ENCODE peak calls at places on chromosomes 4 and X, in ten cellular contexts. A, W, R, F, Y, K, E, V, G and P are unnamed samples.

GRCh38 chr4:55291227-55291629 is 54.8 kb upstream of the SRD5A3 start:
- DNase-seq in R (no peak), E (peak; percentile 76), K (no peak), A (peak; percentile 39), W (peak; percentile 75), V (no peak), Y (no peak), F (no peak), G (no peak), P (peak; percentile 10)

GRCh38 chrX:41759817-41760216 is 35.8 kb downstream of the GPR82 start:
- DNase-seq in V (no peak), Y (peak; percentile 53), G (no peak), W (no peak), R (no peak), A (peak; percentile 19), F (peak; percentile 38), K (peak; percentile 54), E (no peak), P (no peak)

GRCh38 chr4:83851261-83852084 is 315.6 kb downstream of the GPAT3 start:
- DNase-seq in G (no peak), E (no peak), A (peak; percentile 88), K (peak; percentile 37), R (no peak), Y (no peak), W (no peak), V (no peak), F (peak; percentile 5), P (no peak)

GRCh38 chrX:155070663-155070974 is 317 bp downstream of the CMC4 start:
- DNase-seq in W (no peak), A (no peak), G (no peak), R (no peak), F (no peak), V (no peak), K (no peak), Y (no peak), E (no peak), P (no peak)

GRCh38 chr4:6907658-6908191 is 1.9 kb upstream of the TBC1D14 start:
- DNase-seq in K (no peak), A (no peak), V (no peak), Y (no peak), E (no peak), R (no peak), F (peak; percentile 59), G (peak; percentile 81), W (no peak), P (no peak)

GRCh38 chr4:173367285-173367684 is 3.5 kb upstream of the SAP30 start:
- DNase-seq in A (peak; percentile 17), Y (peak; percentile 13), E (no peak), R (no peak), K (peak; percentile 22), V (no peak), F (no peak), W (no peak), G (no peak), P (no peak)

GRCh38 chr4:24795666-24796381 is 451 bp downstream of the SOD3 start:
- DNase-seq in A (no peak), G (no peak), V (no peak), R (no peak), F (peak; percentile 12), W (no peak), E (no peak), Y (no peak), K (no peak), P (no peak)

GRCh38 chrX:37371578-37371981 is 22.4 kb downstream of the PRRG1 start:
- DNase-seq in V (peak; percentile 67), F (no peak), K (peak; percentile 14), W (peak; percentile 27), A (peak; percentile 57), E (peak; percentile 62), Y (no peak), R (no peak), G (no peak), P (no peak)

GRCh38 chr4:111475001-111475400 is 670.3 kb upstream of the FAM241A start:
- DNase-seq in Y (peak; percentile 31), K (peak; percentile 39), R (no peak), W (no peak), E (no peak), A (peak; percentile 28), F (peak; percentile 63), G (peak; percentile 61), V (no peak), P (no peak)

GRCh38 chrX:140510306-140510676 is 5.4 kb upstream of the SOX3 start:
- DNase-seq in R (no peak), W (no peak), A (no peak), E (no peak), K (no peak), V (no peak), F (no peak), Y (no peak), G (no peak), P (no peak)

GRCh38 chrX:140507982-140508305 is 3.1 kb upstream of the SOX3 start:
- DNase-seq in G (no peak), F (peak; percentile 64), R (no peak), K (no peak), W (no peak), A (no peak), V (no peak), Y (peak; percentile 38), E (no peak), P (no peak)

GRCh38 chrX:140509468-140510305 is 4.8 kb upstream of the SOX3 start:
- DNase-seq in R (no peak), F (no peak), K (no peak), V (no peak), E (no peak), G (no peak), A (no peak), Y (no peak), W (no peak), P (no peak)

GRCh38 chrX:140508958-140509357 is 4.1 kb upstream of the SOX3 start:
- DNase-seq in W (no peak), K (no peak), R (no peak), E (no peak), Y (no peak), V (no peak), G (no peak), A (no peak), F (no peak), P (no peak)

GRCh38 chrX:140510895-140511295 is 6.0 kb upstream of the SOX3 start:
- DNase-seq in V (no peak), E (no peak), A (no peak), F (no peak), K (no peak), G (no peak), W (no peak), R (no peak), Y (no peak), P (no peak)
- H3K4me3 ChIP-seq in V (no peak overlapping the region), E (no peak overlapping the region), A (no peak overlapping the region), F (no peak overlapping the region), K (no peak overlapping the region), G (no peak overlapping the region), W (no peak overlapping the region), R (no peak overlapping the region), Y (no peak overlapping the region), P (no peak overlapping the region)

DNA sequence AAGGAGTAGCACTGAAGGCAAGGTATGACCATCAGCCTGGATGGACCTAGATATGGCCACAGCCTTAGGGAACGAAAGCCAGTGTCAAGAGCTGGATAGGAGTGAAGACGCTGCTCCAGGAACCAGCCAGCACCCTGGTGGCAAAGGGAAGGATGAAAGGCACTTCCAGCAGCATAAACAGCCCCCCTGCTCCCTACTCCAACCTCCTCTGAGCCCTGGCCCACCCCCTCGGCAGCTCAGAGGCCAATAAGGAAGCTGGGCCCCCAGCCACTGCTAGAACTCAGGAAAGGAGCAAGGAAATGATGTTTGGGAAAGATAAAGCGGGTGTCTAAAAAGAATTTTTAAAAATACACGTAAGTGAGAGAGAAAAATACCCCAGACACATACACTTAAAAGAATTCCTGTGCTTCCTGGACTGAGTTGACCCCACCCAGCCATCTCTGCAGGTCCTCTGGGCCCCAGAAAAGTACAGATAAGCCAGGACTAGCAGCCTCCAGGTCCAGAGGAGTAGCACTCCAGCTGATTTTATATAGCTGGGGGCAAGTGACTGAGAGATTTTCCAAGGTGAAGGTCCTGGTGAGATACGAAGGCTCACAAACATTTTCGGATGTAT is 170.4 kb downstream of the SHROOM4 start:
- DNase-seq in G (no peak), R (no peak), V (no peak), W (peak; percentile 36), K (no peak), E (no peak), A (no peak), Y (no peak), F (no peak), P (no peak)
- H3K4me3 ChIP-seq in G (no peak overlapping the region), R (no peak overlapping the region), V (no peak overlapping the region), W (peak overlapping the region; percentile 61), K (no peak overlapping the region), E (no peak overlapping the region), A (no peak overlapping the region), Y (no peak overlapping the region), F (no peak overlapping the region), P (no peak overlapping the region)

GRCh38 chr4:103374773-103375172 is 176.6 kb upstream of the CENPE start:
- DNase-seq in R (no peak), F (no peak), A (no peak), G (no peak), K (no peak), W (no peak), E (no peak), V (no peak), Y (no peak), P (no peak)

GRCh38 chr4:103370336-103370735 is 172.2 kb upstream of the CENPE start:
- DNase-seq in W (no peak), K (no peak), E (no peak), G (no peak), F (no peak), V (no peak), Y (no peak), A (no peak), R (no peak), P (no peak)

GRCh38 chr4:103375278-103375677 is 177.1 kb upstream of the CENPE start:
- DNase-seq in R (no peak), E (no peak), K (peak; percentile 0), Y (no peak), G (no peak), F (no peak), V (no peak), A (peak; percentile 76), W (no peak), P (peak; percentile 54)

DNA sequence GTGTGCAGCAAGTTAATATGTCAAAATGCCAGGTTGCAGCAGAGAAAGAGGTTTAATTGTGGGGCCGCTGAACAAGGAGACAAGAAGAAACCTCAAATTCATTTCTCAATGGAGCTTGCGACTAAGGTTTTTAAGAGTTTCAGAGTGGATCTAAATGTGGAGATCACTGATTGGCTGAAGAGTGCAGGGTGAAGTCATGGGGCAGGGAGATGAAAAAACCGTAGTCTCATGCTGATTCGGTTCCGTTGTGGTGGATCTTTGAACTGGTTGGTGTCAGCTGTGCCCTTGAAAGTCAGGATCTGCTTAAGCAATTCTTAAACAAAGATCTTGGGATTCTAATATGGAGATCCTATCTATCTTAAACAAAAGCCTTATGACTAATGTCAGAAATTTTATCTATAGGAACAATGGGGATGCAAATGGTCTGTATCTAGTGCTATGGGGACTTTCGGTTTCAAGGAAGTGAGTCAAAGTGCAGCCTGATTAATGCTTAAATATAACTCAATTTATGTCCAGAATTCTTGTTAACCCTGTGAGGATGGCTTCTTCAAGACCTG is 173.9 kb upstream of the CENPE start:
- DNase-seq in A (no peak), E (no peak), K (no peak), Y (no peak), F (no peak), W (no peak), V (no peak), G (no peak), R (no peak), P (no peak)
- H3K4me3 ChIP-seq in A (no peak overlapping the region), E (no peak overlapping the region), K (no peak overlapping the region), Y (no peak overlapping the region), F (no peak overlapping the region), W (no peak overlapping the region), V (no peak overlapping the region), G (no peak overlapping the region), R (no peak overlapping the region), P (no peak overlapping the region)

GRCh38 chr4:133565379-133565778 is 416.3 kb downstream of the PCDH10 start:
- DNase-seq in G (no peak), A (peak; percentile 83), Y (peak; percentile 90), K (peak; percentile 7), W (no peak), E (no peak), V (no peak), R (no peak), F (no peak), P (no peak)
- H3K4me3 ChIP-seq in G (no peak overlapping the region), A (no peak overlapping the region), Y (peak overlapping the region; percentile 7), K (no peak overlapping the region), W (no peak overlapping the region), E (peak overlapping the region; percentile 5), V (no peak overlapping the region), R (no peak overlapping the region), F (no peak overlapping the region), P (no peak overlapping the region)